ENCODE peak calls at places on chromosomes 3 and 15, in four cellular contexts. T is activated T-cell treated with anti-CD3 and anti-CD28 coated beads, Interleukin-2, amount 50 U/mL, for 72 hours; Y is T-helper 2 cell; F is pons. S is an unnamed sample.

GRCh38 chr3:194928183-194928736 is 242.6 kb downstream of the FAM43A start:
- DNase-seq in T (no peak), Y (no peak), F (no peak), S (no peak)

GRCh38 chr15:52010633-52011595 is 8.1 kb upstream of the MAPK6 start:
- DNase-seq in T (peak; percentile 87), Y (peak; percentile 38), F (no peak), S (no peak)

GRCh38 chr15:45855210-45855906 is 220.5 kb downstream of the SQOR start:
- DNase-seq in T (no peak), Y (no peak), F (no peak), S (no peak)

GRCh38 chr15:77738038-77738370 is 105.3 kb upstream of the LINGO1 start:
- DNase-seq in T (no peak), Y (no peak), F (no peak), S (no peak)

GRCh38 chr3:119627461-119627860 is 29.8 kb downstream of the PLA1A start:
- DNase-seq in T (peak; percentile 36), Y (no peak), F (no peak), S (no peak)

GRCh38 chr15:30885814-30886213 is 17.9 kb upstream of the FAN1 start:
- DNase-seq in T (no peak), Y (no peak), F (no peak), S (no peak)

GRCh38 chr15:27454281-27455060 is 483.5 kb downstream of the GABRG3 start:
- DNase-seq in T (no peak), Y (no peak), F (no peak), S (no peak)

GRCh38 chr3:107637416-107638182 is 114.8 kb downstream of the BBX start:
- DNase-seq in T (no peak), Y (no peak), F (no peak), S (no peak)

GRCh38 chr3:137217733-137218132 is 259.9 kb downstream of the IL20RB start:
- DNase-seq in T (no peak), Y (no peak), F (no peak), S (no peak)

GRCh38 chr15:78179906-78180305 is 30.7 kb downstream of the IDH3A start:
- DNase-seq in T (no peak), Y (no peak), F (no peak), S (no peak)

GRCh38 chr3:51709004-51709420 is 2.1 kb downstream of the GRM2 start:
- DNase-seq in T (no peak), Y (no peak), F (no peak), S (peak; percentile 28)

GRCh38 chr3:42831321-42831713 is 22.1 kb downstream of the ACKR2 start:
- DNase-seq in T (peak; percentile 81), Y (peak; percentile 63), F (peak; percentile 77), S (peak; percentile 91)

GRCh38 chr15:51908312-51908711 is 63.3 kb downstream of the LEO1 start:
- DNase-seq in T (no peak), Y (no peak), F (no peak), S (no peak)

GRCh38 chr15:82047493-82048446 is 2.0 kb upstream of the MEX3B start:
- DNase-seq in T (no peak), Y (no peak), F (peak; percentile 66), S (no peak)

GRCh38 chr15:38528279-38528678 is 36.3 kb downstream of the RASGRP1 start:
- DNase-seq in T (no peak), Y (no peak), F (no peak), S (no peak)

S was measured in left lobe of liver.